ENCODE peak calls at places on chromosomes 7 and 10, in five cellular contexts. One of them, this sample, is unnamed.

GRCh38 chr7:9691286-9691685 is 1257.9 kb downstream of the NXPH1 start:
- DNase-seq in activated naive CD4-positive, alpha-beta T cell treated with anti-CD3 and anti-CD28 coated beads for 36 hours: no peak
- DNase-seq in colonic mucosa: no peak
- DNase-seq in AG08396: no peak
- DNase-seq in OCI-LY7: no peak
- DNase-seq in this sample: no peak

GRCh38 chr7:107799645-107800264 is 3.3 kb downstream of the SLC26A3 start:
- DNase-seq in colonic mucosa: peak; percentile 47
- DNase-seq in AG08396: no peak
- DNase-seq in activated naive CD4-positive, alpha-beta T cell treated with anti-CD3 and anti-CD28 coated beads for 36 hours: no peak
- DNase-seq in OCI-LY7: no peak
- DNase-seq in this sample: no peak

GRCh38 chr7:117674617-117675016 is 194.8 kb downstream of the CFTR start:
- DNase-seq in OCI-LY7: no peak
- DNase-seq in activated naive CD4-positive, alpha-beta T cell treated with anti-CD3 and anti-CD28 coated beads for 36 hours: no peak
- DNase-seq in AG08396: no peak
- DNase-seq in colonic mucosa: no peak
- DNase-seq in this sample: no peak

GRCh38 chr10:124286621-124287020 is 132.1 kb downstream of the OAT start:
- DNase-seq in activated naive CD4-positive, alpha-beta T cell treated with anti-CD3 and anti-CD28 coated beads for 36 hours: no peak
- DNase-seq in colonic mucosa: no peak
- DNase-seq in OCI-LY7: no peak
- DNase-seq in AG08396: no peak
- DNase-seq in this sample: no peak

GRCh38 chr10:110651044-110651958 is 7.2 kb downstream of the RBM20 start:
- DNase-seq in colonic mucosa: no peak
- DNase-seq in OCI-LY7: peak; percentile 71
- DNase-seq in activated naive CD4-positive, alpha-beta T cell treated with anti-CD3 and anti-CD28 coated beads for 36 hours: peak; percentile 44
- DNase-seq in AG08396: peak; percentile 82
- DNase-seq in this sample: no peak

GRCh38 chr7:101588131-101588935 is 40.8 kb downstream of the MYL10 start:
- DNase-seq in activated naive CD4-positive, alpha-beta T cell treated with anti-CD3 and anti-CD28 coated beads for 36 hours: no peak
- DNase-seq in OCI-LY7: no peak
- DNase-seq in AG08396: peak; percentile 7
- DNase-seq in colonic mucosa: peak; percentile 15
- DNase-seq in this sample: no peak

GRCh38 chr7:74606101-74606908 is 51.2 kb upstream of the GTF2I start:
- DNase-seq in colonic mucosa: peak; percentile 38
- DNase-seq in AG08396: peak; percentile 54
- DNase-seq in OCI-LY7: peak; percentile 38
- DNase-seq in activated naive CD4-positive, alpha-beta T cell treated with anti-CD3 and anti-CD28 coated beads for 36 hours: peak; percentile 55
- DNase-seq in this sample: peak; percentile 69

GRCh38 chr7:40885503-40885902 is 750.7 kb downstream of the SUGCT start:
- DNase-seq in OCI-LY7: no peak
- DNase-seq in AG08396: peak; percentile 29
- DNase-seq in activated naive CD4-positive, alpha-beta T cell treated with anti-CD3 and anti-CD28 coated beads for 36 hours: no peak
- DNase-seq in colonic mucosa: no peak
- DNase-seq in this sample: no peak

GRCh38 chr10:97066877-97067555 is 118.7 kb downstream of the SLIT1 start:
- DNase-seq in OCI-LY7: no peak
- DNase-seq in colonic mucosa: no peak
- DNase-seq in activated naive CD4-positive, alpha-beta T cell treated with anti-CD3 and anti-CD28 coated beads for 36 hours: no peak
- DNase-seq in AG08396: no peak
- DNase-seq in this sample: no peak

GRCh38 chr7:20206104-20206896 is 10.9 kb downstream of the MACC1 start:
- DNase-seq in colonic mucosa: no peak
- DNase-seq in activated naive CD4-positive, alpha-beta T cell treated with anti-CD3 and anti-CD28 coated beads for 36 hours: no peak
- DNase-seq in OCI-LY7: no peak
- DNase-seq in AG08396: no peak
- DNase-seq in this sample: no peak

GRCh38 chr10:103284170-103284569 is 7.2 kb downstream of the INA start:
- DNase-seq in OCI-LY7: no peak
- DNase-seq in colonic mucosa: no peak
- DNase-seq in AG08396: peak; percentile 8
- DNase-seq in activated naive CD4-positive, alpha-beta T cell treated with anti-CD3 and anti-CD28 coated beads for 36 hours: no peak
- DNase-seq in this sample: no peak

GRCh38 chr7:134084488-134085144 is 42.5 kb upstream of the LRGUK start:
- DNase-seq in AG08396: no peak
- DNase-seq in activated naive CD4-positive, alpha-beta T cell treated with anti-CD3 and anti-CD28 coated beads for 36 hours: no peak
- DNase-seq in OCI-LY7: peak; percentile 79
- DNase-seq in colonic mucosa: no peak
- DNase-seq in this sample: peak; percentile 66

GRCh38 chr10:125593644-125594043 is 89.3 kb downstream of the TEX36 start:
- DNase-seq in AG08396: no peak
- DNase-seq in activated naive CD4-positive, alpha-beta T cell treated with anti-CD3 and anti-CD28 coated beads for 36 hours: no peak
- DNase-seq in colonic mucosa: no peak
- DNase-seq in OCI-LY7: no peak
- DNase-seq in this sample: no peak

GRCh38 chr7:106737202-106737562 is 76.2 kb upstream of the CCDC71L start:
- DNase-seq in activated naive CD4-positive, alpha-beta T cell treated with anti-CD3 and anti-CD28 coated beads for 36 hours: no peak
- DNase-seq in OCI-LY7: peak; percentile 30
- DNase-seq in AG08396: no peak
- DNase-seq in colonic mucosa: no peak
- DNase-seq in this sample: peak; percentile 52

GRCh38 chr10:7666253-7667023 is at the start of gene ITIH5:
- DNase-seq in OCI-LY7: no peak
- DNase-seq in colonic mucosa: no peak
- DNase-seq in AG08396: no peak
- DNase-seq in activated naive CD4-positive, alpha-beta T cell treated with anti-CD3 and anti-CD28 coated beads for 36 hours: no peak
- DNase-seq in this sample: no peak

GRCh38 chr7:55342216-55342871 is 22.8 kb upstream of the LANCL2 start:
- DNase-seq in OCI-LY7: no peak
- DNase-seq in activated naive CD4-positive, alpha-beta T cell treated with anti-CD3 and anti-CD28 coated beads for 36 hours: no peak
- DNase-seq in colonic mucosa: no peak
- DNase-seq in AG08396: no peak
- DNase-seq in this sample: no peak

GRCh38 chr10:97612386-97612785 is 20.9 kb downstream of the MORN4 start:
- DNase-seq in activated naive CD4-positive, alpha-beta T cell treated with anti-CD3 and anti-CD28 coated beads for 36 hours: no peak
- DNase-seq in AG08396: peak; percentile 56
- DNase-seq in OCI-LY7: peak; percentile 57
- DNase-seq in colonic mucosa: no peak
- DNase-seq in this sample: peak; percentile 54

GRCh38 chr7:102834999-102835398 is 77.8 kb upstream of the LRRC17 start:
- DNase-seq in colonic mucosa: no peak
- DNase-seq in activated naive CD4-positive, alpha-beta T cell treated with anti-CD3 and anti-CD28 coated beads for 36 hours: peak; percentile 26
- DNase-seq in OCI-LY7: no peak
- DNase-seq in AG08396: peak; percentile 28
- DNase-seq in this sample: peak; percentile 51

GRCh38 chr10:100970076-100970913 is 991 bp downstream of the SEMA4G start:
- DNase-seq in OCI-LY7: no peak
- DNase-seq in colonic mucosa: peak; percentile 95
- DNase-seq in activated naive CD4-positive, alpha-beta T cell treated with anti-CD3 and anti-CD28 coated beads for 36 hours: no peak
- DNase-seq in AG08396: no peak
- DNase-seq in this sample: no peak

GRCh38 chr7:135189961-135190360 is 19.5 kb upstream of the CYREN start:
- DNase-seq in activated naive CD4-positive, alpha-beta T cell treated with anti-CD3 and anti-CD28 coated beads for 36 hours: no peak
- DNase-seq in colonic mucosa: no peak
- DNase-seq in AG08396: no peak
- DNase-seq in OCI-LY7: no peak
- DNase-seq in this sample: no peak

GRCh38 chr7:124020060-124020459 is 12.8 kb downstream of the TMEM229A start:
- DNase-seq in activated naive CD4-positive, alpha-beta T cell treated with anti-CD3 and anti-CD28 coated beads for 36 hours: no peak
- DNase-seq in OCI-LY7: no peak
- DNase-seq in AG08396: no peak
- DNase-seq in colonic mucosa: no peak
- DNase-seq in this sample: no peak

GRCh38 chr10:85851300-85851699 is 515.3 kb downstream of the GRID1 start:
- DNase-seq in activated naive CD4-positive, alpha-beta T cell treated with anti-CD3 and anti-CD28 coated beads for 36 hours: no peak
- DNase-seq in OCI-LY7: no peak
- DNase-seq in AG08396: no peak
- DNase-seq in colonic mucosa: no peak
- DNase-seq in this sample: no peak

GRCh38 chr7:159091041-159091440 is 53.6 kb downstream of the VIPR2 start:
- DNase-seq in AG08396: no peak
- DNase-seq in activated naive CD4-positive, alpha-beta T cell treated with anti-CD3 and anti-CD28 coated beads for 36 hours: no peak
- DNase-seq in OCI-LY7: no peak
- DNase-seq in colonic mucosa: no peak
- DNase-seq in this sample: no peak

GRCh38 chr7:2157473-2158279 is 75.1 kb downstream of the MAD1L1 start:
- DNase-seq in OCI-LY7: peak; percentile 38
- DNase-seq in AG08396: peak; percentile 91
- DNase-seq in activated naive CD4-positive, alpha-beta T cell treated with anti-CD3 and anti-CD28 coated beads for 36 hours: no peak
- DNase-seq in colonic mucosa: peak; percentile 50
- DNase-seq in this sample: no peak

GRCh38 chr10:30176776-30177533 is 117.6 kb upstream of the JCAD start:
- DNase-seq in OCI-LY7: no peak
- DNase-seq in activated naive CD4-positive, alpha-beta T cell treated with anti-CD3 and anti-CD28 coated beads for 36 hours: no peak
- DNase-seq in colonic mucosa: no peak
- DNase-seq in AG08396: no peak
- DNase-seq in this sample: no peak

GRCh38 chr10:91700788-91701444 is 68.0 kb upstream of the PPP1R3C start:
- DNase-seq in activated naive CD4-positive, alpha-beta T cell treated with anti-CD3 and anti-CD28 coated beads for 36 hours: no peak
- DNase-seq in OCI-LY7: no peak
- DNase-seq in colonic mucosa: no peak
- DNase-seq in AG08396: no peak
- DNase-seq in this sample: no peak

GRCh38 chr10:69508738-69509340 is 57.6 kb downstream of the TSPAN15 start:
- DNase-seq in OCI-LY7: no peak
- DNase-seq in activated naive CD4-positive, alpha-beta T cell treated with anti-CD3 and anti-CD28 coated beads for 36 hours: no peak
- DNase-seq in AG08396: peak; percentile 2
- DNase-seq in colonic mucosa: no peak
- DNase-seq in this sample: no peak

GRCh38 chr10:815338-816104 is 116.0 kb downstream of the LARP4B start:
- DNase-seq in colonic mucosa: no peak
- DNase-seq in activated naive CD4-positive, alpha-beta T cell treated with anti-CD3 and anti-CD28 coated beads for 36 hours: no peak
- DNase-seq in OCI-LY7: no peak
- DNase-seq in AG08396: peak; percentile 20
- DNase-seq in this sample: no peak

GRCh38 chr10:11358046-11358445 is 253.4 kb downstream of the USP6NL start:
- DNase-seq in colonic mucosa: no peak
- DNase-seq in AG08396: no peak
- DNase-seq in activated naive CD4-positive, alpha-beta T cell treated with anti-CD3 and anti-CD28 coated beads for 36 hours: no peak
- DNase-seq in OCI-LY7: no peak
- DNase-seq in this sample: no peak

GRCh38 chr7:4174451-4174850 is 507.6 kb upstream of the FOXK1 start:
- DNase-seq in activated naive CD4-positive, alpha-beta T cell treated with anti-CD3 and anti-CD28 coated beads for 36 hours: no peak
- DNase-seq in AG08396: no peak
- DNase-seq in colonic mucosa: no peak
- DNase-seq in OCI-LY7: no peak
- DNase-seq in this sample: peak; percentile 30

GRCh38 chr7:67738-68395 is 124.5 kb upstream of the FAM20C start:
- DNase-seq in OCI-LY7: no peak
- DNase-seq in AG08396: no peak
- DNase-seq in activated naive CD4-positive, alpha-beta T cell treated with anti-CD3 and anti-CD28 coated beads for 36 hours: no peak
- DNase-seq in colonic mucosa: no peak
- DNase-seq in this sample: no peak

GRCh38 chr7:38374507-38374906 is 101.1 kb upstream of the TARP start:
- DNase-seq in colonic mucosa: no peak
- DNase-seq in OCI-LY7: peak; percentile 53
- DNase-seq in AG08396: peak; percentile 28
- DNase-seq in activated naive CD4-positive, alpha-beta T cell treated with anti-CD3 and anti-CD28 coated beads for 36 hours: peak; percentile 65
- DNase-seq in this sample: peak; percentile 41

GRCh38 chr10:63103971-63104409 is 29.1 kb upstream of the NRBF2 start:
- DNase-seq in AG08396: no peak
- DNase-seq in activated naive CD4-positive, alpha-beta T cell treated with anti-CD3 and anti-CD28 coated beads for 36 hours: peak; percentile 33
- DNase-seq in colonic mucosa: no peak
- DNase-seq in OCI-LY7: no peak
- DNase-seq in this sample: no peak

GRCh38 chr10:6053303-6053702 is 8.9 kb downstream of the IL2RA start:
- DNase-seq in AG08396: no peak
- DNase-seq in colonic mucosa: no peak
- DNase-seq in activated naive CD4-positive, alpha-beta T cell treated with anti-CD3 and anti-CD28 coated beads for 36 hours: no peak
- DNase-seq in OCI-LY7: no peak
- DNase-seq in this sample: no peak

GRCh38 chr7:135441791-135442190 is 68.1 kb downstream of the CNOT4 start:
- DNase-seq in AG08396: peak; percentile 7
- DNase-seq in OCI-LY7: no peak
- DNase-seq in colonic mucosa: no peak
- DNase-seq in activated naive CD4-positive, alpha-beta T cell treated with anti-CD3 and anti-CD28 coated beads for 36 hours: peak; percentile 12
- DNase-seq in this sample: no peak

This sample was measured in RPMI8226.